ENCODE peak calls at places on chromosomes 4 and X, in six cellular contexts. U is progenitor cell of endocrine pancreas, M is esophagus squamous epithelium, J is type B pancreatic cell, P is choroid plexus epithelial cell, S is glutamatergic neuron. Y is an unnamed sample.
A peak's percentile ranks its signal among the peaks of the same experiment; 100 is the strongest.

GRCh38 chr4:73028621-73029020 is 40.9 kb downstream of the COX18 start:
- DNase-seq in U (no peak), M (no peak), J (no peak), P (no peak), S (no peak), Y (no peak)

GRCh38 chr4:115453416-115453815 is 340.0 kb upstream of the NDST4 start:
- DNase-seq in U (no peak), M (no peak), J (no peak), P (peak; percentile 2), S (no peak), Y (no peak)

GRCh38 chr4:139921551-139922184 is 232.3 kb downstream of the MAML3 start:
- DNase-seq in U (peak; percentile 29), M (no peak), J (no peak), P (no peak), S (peak; percentile 46), Y (no peak)

GRCh38 chr4:186144180-186144579 is 39.7 kb downstream of the FAM149A start:
- DNase-seq in U (no peak), M (no peak), J (no peak), P (peak; percentile 62), S (peak; percentile 61), Y (no peak)

GRCh38 chr4:160318567-160319220 is 1215.8 kb downstream of the RAPGEF2 start:
- DNase-seq in U (no peak), M (no peak), J (no peak), P (peak; percentile 75), S (no peak), Y (no peak)

GRCh38 chr4:143253156-143253555 is 68.4 kb downstream of the USP38 start:
- DNase-seq in U (no peak), M (no peak), J (no peak), P (no peak), S (no peak), Y (no peak)

GRCh38 chr4:157779084-157779483 is 393.7 kb downstream of the GASK1B start:
- DNase-seq in U (no peak), M (no peak), J (no peak), P (no peak), S (no peak), Y (no peak)

GRCh38 chr4:26032572-26033320 is 118.7 kb downstream of the SMIM20 start:
- DNase-seq in U (no peak), M (no peak), J (no peak), P (peak; percentile 92), S (no peak), Y (peak; percentile 65)

GRCh38 chrX:133444952-133445831 is 29.9 kb upstream of the GPC4 start:
- DNase-seq in U (peak; percentile 21), M (no peak), J (no peak), P (no peak), S (no peak), Y (no peak)

GRCh38 chrX:153621949-153622598 is 23.1 kb upstream of the CCNQ start:
- DNase-seq in U (no peak), M (no peak), J (no peak), P (no peak), S (no peak), Y (no peak)

GRCh38 chr4:94551616-94552564 is 100.1 kb downstream of the PDLIM5 start:
- DNase-seq in U (no peak), M (no peak), J (no peak), P (peak; percentile 87), S (no peak), Y (no peak)

GRCh38 chrX:110795645-110796510 is at the start of gene CHRDL1:
- DNase-seq in U (peak; percentile 51), M (no peak), J (peak; percentile 70), P (no peak), S (peak; percentile 41), Y (no peak)

GRCh38 chr4:73609688-73610087 is 10.5 kb downstream of the RASSF6 start:
- DNase-seq in U (no peak), M (no peak), J (no peak), P (peak; percentile 94), S (no peak), Y (peak; percentile 4)

GRCh38 chr4:154205471-154205870 is 286.1 kb downstream of the DCHS2 start:
- DNase-seq in U (no peak), M (no peak), J (no peak), P (peak; percentile 50), S (no peak), Y (no peak)

GRCh38 chr4:117821834-117822233 is 212.5 kb upstream of the NDST3 start:
- DNase-seq in U (no peak), M (no peak), J (no peak), P (no peak), S (no peak), Y (no peak)

GRCh38 chr4:26931961-26932360 is 71.3 kb downstream of the STIM2 start:
- DNase-seq in U (no peak), M (no peak), J (no peak), P (peak; percentile 22), S (no peak), Y (no peak)

GRCh38 chr4:64897683-64898082 is 488.4 kb upstream of the TECRL start:
- DNase-seq in U (no peak), M (no peak), J (no peak), P (no peak), S (no peak), Y (no peak)

GRCh38 chr4:168880087-168880675 is 129.9 kb downstream of the CBR4 start:
- DNase-seq in U (no peak), M (no peak), J (no peak), P (no peak), S (no peak), Y (no peak)

GRCh38 chrX:45781901-45782553 is 581.4 kb upstream of the DIPK2B start:
- DNase-seq in U (no peak), M (no peak), J (no peak), P (peak; percentile 86), S (no peak), Y (peak; percentile 49)

GRCh38 chr4:98430708-98431403 is 169.7 kb downstream of the RAP1GDS1 start:
- DNase-seq in U (no peak), M (no peak), J (no peak), P (peak; percentile 96), S (no peak), Y (peak; percentile 31)

GRCh38 chr4:61385302-61385701 is 185.2 kb downstream of the ADGRL3 start:
- DNase-seq in U (no peak), M (no peak), J (no peak), P (peak; percentile 23), S (no peak), Y (no peak)

GRCh38 chrX:25112156-25112555 is 96.4 kb upstream of the ARX start:
- DNase-seq in U (no peak), M (no peak), J (no peak), P (no peak), S (no peak), Y (no peak)

GRCh38 chr4:98686046-98686385 is 27.6 kb upstream of the TSPAN5 start:
- DNase-seq in U (no peak), M (no peak), J (no peak), P (no peak), S (no peak), Y (no peak)

GRCh38 chr4:41873380-41874295 is 61.6 kb upstream of the TMEM33 start:
- DNase-seq in U (no peak), M (no peak), J (no peak), P (no peak), S (peak; percentile 67), Y (no peak)

GRCh38 chrX:109632906-109633504 is 8.0 kb upstream of the KCNE5 start:
- DNase-seq in U (peak; percentile 18), M (no peak), J (no peak), P (peak; percentile 53), S (peak; percentile 13), Y (no peak)

GRCh38 chrX:109629310-109629709 is 4.3 kb upstream of the KCNE5 start:
- DNase-seq in U (no peak), M (no peak), J (no peak), P (peak; percentile 24), S (no peak), Y (no peak)

GRCh38 chrX:109638158-109638557 is 13.2 kb upstream of the KCNE5 start:
- DNase-seq in U (no peak), M (no peak), J (no peak), P (no peak), S (no peak), Y (no peak)

DNA sequence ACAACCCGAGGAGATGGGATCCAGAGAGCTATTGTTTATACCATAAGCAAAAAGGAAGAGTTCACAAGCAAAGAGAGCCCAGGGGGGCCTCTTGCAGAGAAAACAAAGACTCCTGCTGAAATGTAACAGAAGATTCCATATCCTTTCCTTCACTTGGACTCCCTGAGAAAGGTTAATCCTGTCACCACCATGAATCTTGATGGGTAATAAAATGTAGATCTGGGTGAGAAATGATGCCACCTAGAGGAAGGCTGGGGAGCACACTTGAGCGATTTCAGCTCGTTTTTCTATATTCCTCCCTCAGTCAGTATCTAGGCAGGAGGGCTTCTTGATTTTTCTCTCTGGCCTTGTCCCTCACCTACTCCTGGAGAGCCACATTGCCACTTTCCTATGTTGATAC is 10.2 kb upstream of the KCNE5 start:
- DNase-seq in U (no peak), M (no peak), J (no peak), P (peak; percentile 49), S (peak; percentile 16), Y (no peak)
- TF ChIP-seq CTCF in U (peak; percentile 71), M (no peak), J (peak; percentile 75), P (peak; percentile 64), S (peak; percentile 50), Y (peak; percentile 37)

GRCh38 chr4:1417522-1418390 is 11.5 kb upstream of the NKX1-1 start:
- DNase-seq in U (no peak), M (no peak), J (peak; percentile 58), P (no peak), S (no peak), Y (no peak)
- TF ChIP-seq CTCF in U (peak; percentile 12), M (no peak), J (no peak), P (no peak), S (peak; percentile 25), Y (no peak)

GRCh38 chrX:70422886-70423336 is at the start of gene GDPD2:
- DNase-seq in U (no peak), M (no peak), J (no peak), P (no peak), S (no peak), Y (no peak)
- TF ChIP-seq CTCF in U (peak; percentile 49), M (no peak), J (peak; percentile 47), P (peak; percentile 17), S (no peak), Y (no peak)

GRCh38 chr4:155789391-155789790 is 30.6 kb downstream of the GUCY1B1 start:
- DNase-seq in U (no peak), M (no peak), J (no peak), P (no peak), S (no peak), Y (no peak)

GRCh38 chr4:155781432-155781831 is 22.6 kb downstream of the GUCY1B1 start:
- DNase-seq in U (no peak), M (no peak), J (no peak), P (no peak), S (no peak), Y (no peak)

GRCh38 chr4:155784637-155785036 is 25.8 kb downstream of the GUCY1B1 start:
- DNase-seq in U (no peak), M (no peak), J (no peak), P (no peak), S (no peak), Y (no peak)

GRCh38 chr4:155787113-155787710 is 28.4 kb downstream of the GUCY1B1 start:
- DNase-seq in U (no peak), M (no peak), J (no peak), P (peak; percentile 74), S (no peak), Y (peak; percentile 24)

DNA sequence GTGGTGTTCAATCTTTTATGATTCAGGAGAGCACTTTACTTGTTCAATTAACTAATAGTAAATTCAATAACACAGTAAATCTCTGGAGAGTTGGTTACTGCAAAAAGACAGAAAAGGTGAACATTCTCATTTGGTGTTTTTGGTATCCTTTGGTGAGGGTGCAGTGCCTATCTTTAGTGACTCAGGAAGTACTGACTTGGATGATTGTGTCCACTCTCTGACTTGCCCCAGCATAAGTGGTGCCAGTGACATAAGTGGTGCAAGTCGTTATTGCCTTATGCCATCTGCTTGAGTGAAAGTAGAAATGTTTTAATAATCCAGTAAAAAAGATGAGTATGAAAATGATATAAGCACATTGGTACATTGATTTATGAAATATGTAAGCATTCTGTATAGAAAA is 27.0 kb downstream of the GUCY1B1 start:
- DNase-seq in U (no peak), M (no peak), J (no peak), P (no peak), S (no peak), Y (no peak)
- TF ChIP-seq CTCF in U (no peak), M (no peak), J (no peak), P (no peak), S (no peak), Y (no peak)